ENCODE peak calls at places on chromosome 11, in eight cellular contexts. O is HFFc6; Q is activated T-cell treated with anti-CD3 and anti-CD28 coated beads for 1 hour; F is EH; K is stimulated activated CD4-positive, alpha-beta T cell treated with anti-CD3 and anti-CD28 coated beads, Interleukin-1b, Interleukin-23, amount 100 ng/mL, for 24 hours; S is iris pigment epithelial cell; W is psoas muscle; D is ELF-1. Y is an unnamed sample.

GRCh38 chr11:125110996-125111340 is 458 bp downstream of the TMEM218 start:
- DNase-seq in O (no peak), Q (no peak), F (peak; percentile 18), K (no peak), S (peak; percentile 11), W (no peak), D (no peak), Y (no peak)

GRCh38 chr11:20161923-20162322 is 1.6 kb upstream of the DBX1 start:
- DNase-seq in O (no peak), Q (no peak), F (no peak), K (no peak), S (peak; percentile 6), W (no peak), D (peak; percentile 6), Y (no peak)

GRCh38 chr11:64790205-64791095 is 12.1 kb upstream of the SF1 start:
- DNase-seq in O (no peak), Q (no peak), F (no peak), K (no peak), S (no peak), W (peak; percentile 26), D (no peak), Y (no peak)

GRCh38 chr11:123523539-123523938 is 93.5 kb downstream of the GRAMD1B start:
- DNase-seq in O (no peak), Q (no peak), F (no peak), K (no peak), S (no peak), W (no peak), D (no peak), Y (no peak)

GRCh38 chr11:112017538-112017937 is 7.7 kb upstream of the DLAT start:
- DNase-seq in O (peak; percentile 11), Q (no peak), F (peak; percentile 37), K (no peak), S (peak; percentile 79), W (no peak), D (no peak), Y (no peak)

GRCh38 chr11:73235236-73235786 is 17.2 kb downstream of the P2RY2 start:
- DNase-seq in O (no peak), Q (no peak), F (no peak), K (no peak), S (no peak), W (peak; percentile 66), D (no peak), Y (no peak)

GRCh38 chr11:134476435-134477021 is 64.5 kb upstream of the B3GAT1 start:
- DNase-seq in O (no peak), Q (no peak), F (no peak), K (no peak), S (no peak), W (no peak), D (peak; percentile 79), Y (no peak)

GRCh38 chr11:21988477-21988876 is 204.4 kb upstream of the ANO5 start:
- DNase-seq in O (no peak), Q (no peak), F (no peak), K (no peak), S (no peak), W (no peak), D (no peak), Y (no peak)

GRCh38 chr11:8293171-8293570 is 29.5 kb upstream of the LMO1 start:
- DNase-seq in O (no peak), Q (no peak), F (no peak), K (no peak), S (no peak), W (no peak), D (no peak), Y (no peak)

GRCh38 chr11:12765428-12765827 is 91.2 kb downstream of the TEAD1 start:
- DNase-seq in O (no peak), Q (no peak), F (no peak), K (no peak), S (no peak), W (no peak), D (no peak), Y (no peak)

Y was measured in nucleus accumbens.